ENCODE peak calls at places on chromosomes 6 and 20, in five cellular contexts. One of them, this sample, is unnamed.
A peak's percentile ranks its signal among the peaks of the same experiment; 100 is the strongest.

GRCh38 chr6:158595223-158595622 is 35.3 kb downstream of the TMEM181 start:
- DNase-seq in upper lobe of right lung: no peak
- DNase-seq in upper lobe of left lung: no peak
- DNase-seq in A673: no peak
- DNase-seq in vagina: peak; percentile 16
- DNase-seq in this sample: no peak

GRCh38 chr6:72048080-72048479 is 161.7 kb downstream of the RIMS1 start:
- DNase-seq in upper lobe of right lung: no peak
- DNase-seq in vagina: no peak
- DNase-seq in upper lobe of left lung: no peak
- DNase-seq in A673: no peak
- DNase-seq in this sample: no peak

GRCh38 chr6:154001494-154002285 is 37.4 kb upstream of the OPRM1 start:
- DNase-seq in A673: peak; percentile 15
- DNase-seq in upper lobe of left lung: peak; percentile 44
- DNase-seq in vagina: no peak
- DNase-seq in upper lobe of right lung: no peak
- DNase-seq in this sample: no peak

GRCh38 chr20:38033330-38034107 is at the start of the genes RPRD1B and TTI1:
- DNase-seq in upper lobe of right lung: peak; percentile 97
- DNase-seq in A673: peak; percentile 97
- DNase-seq in vagina: no peak
- DNase-seq in upper lobe of left lung: peak; percentile 97
- DNase-seq in this sample: peak; percentile 95

GRCh38 chr20:46575394-46575793 is 24.9 kb upstream of the OCSTAMP start:
- DNase-seq in upper lobe of left lung: no peak
- DNase-seq in vagina: no peak
- DNase-seq in A673: no peak
- DNase-seq in upper lobe of right lung: no peak
- DNase-seq in this sample: no peak

GRCh38 chr6:125507987-125508655 is 206.4 kb upstream of the HDDC2 start:
- DNase-seq in vagina: no peak
- DNase-seq in upper lobe of left lung: no peak
- DNase-seq in A673: peak; percentile 66
- DNase-seq in upper lobe of right lung: no peak
- DNase-seq in this sample: no peak

GRCh38 chr6:160477901-160478300 is 129.7 kb downstream of the SLC22A3 start:
- DNase-seq in upper lobe of right lung: no peak
- DNase-seq in vagina: no peak
- DNase-seq in upper lobe of left lung: no peak
- DNase-seq in A673: no peak
- DNase-seq in this sample: no peak

GRCh38 chr6:169918239-169918953 is 167.0 kb downstream of the ERMARD start:
- DNase-seq in upper lobe of left lung: no peak
- DNase-seq in vagina: no peak
- DNase-seq in upper lobe of right lung: no peak
- DNase-seq in A673: no peak
- DNase-seq in this sample: no peak

GRCh38 chr6:168179133-168179532 is 100.1 kb upstream of the FRMD1 start:
- DNase-seq in vagina: peak; percentile 89
- DNase-seq in upper lobe of right lung: no peak
- DNase-seq in upper lobe of left lung: no peak
- DNase-seq in A673: no peak
- DNase-seq in this sample: no peak

GRCh38 chr20:61683721-61684120 is 382.0 kb downstream of the TAF4 start:
- DNase-seq in upper lobe of left lung: no peak
- DNase-seq in A673: no peak
- DNase-seq in upper lobe of right lung: no peak
- DNase-seq in vagina: no peak
- DNase-seq in this sample: no peak

GRCh38 chr6:38593419-38593818 is 46.3 kb downstream of the BTBD9 start:
- DNase-seq in upper lobe of left lung: no peak
- DNase-seq in upper lobe of right lung: no peak
- DNase-seq in A673: no peak
- DNase-seq in vagina: no peak
- DNase-seq in this sample: no peak

GRCh38 chr6:40710626-40711354 is 123.6 kb upstream of the LRFN2 start:
- DNase-seq in upper lobe of left lung: no peak
- DNase-seq in A673: peak; percentile 16
- DNase-seq in upper lobe of right lung: no peak
- DNase-seq in vagina: no peak
- DNase-seq in this sample: no peak

GRCh38 chr20:14219801-14220461 is 117.5 kb downstream of the FLRT3 start:
- DNase-seq in upper lobe of left lung: no peak
- DNase-seq in A673: no peak
- DNase-seq in upper lobe of right lung: peak; percentile 37
- DNase-seq in vagina: no peak
- DNase-seq in this sample: no peak

GRCh38 chr20:21508230-21509078 is 5.4 kb downstream of the NKX2-2 start:
- DNase-seq in A673: peak; percentile 32
- DNase-seq in upper lobe of right lung: no peak
- DNase-seq in upper lobe of left lung: peak; percentile 58
- DNase-seq in vagina: no peak
- DNase-seq in this sample: no peak

GRCh38 chr20:49916146-49917002 is 1.0 kb upstream of the SPATA2 start:
- DNase-seq in A673: peak; percentile 41
- DNase-seq in upper lobe of right lung: no peak
- DNase-seq in upper lobe of left lung: no peak
- DNase-seq in vagina: no peak
- DNase-seq in this sample: no peak

GRCh38 chr6:3442444-3443220 is 14.2 kb downstream of the SLC22A23 start:
- DNase-seq in upper lobe of left lung: no peak
- DNase-seq in A673: no peak
- DNase-seq in vagina: no peak
- DNase-seq in upper lobe of right lung: no peak
- DNase-seq in this sample: no peak

GRCh38 chr6:101876431-101876830 is 482.9 kb downstream of the GRIK2 start:
- DNase-seq in vagina: no peak
- DNase-seq in upper lobe of left lung: no peak
- DNase-seq in upper lobe of right lung: no peak
- DNase-seq in A673: no peak
- DNase-seq in this sample: no peak

GRCh38 chr6:79762370-79762769 is 131.2 kb downstream of the SH3BGRL2 start:
- DNase-seq in upper lobe of left lung: no peak
- DNase-seq in upper lobe of right lung: no peak
- DNase-seq in A673: peak; percentile 27
- DNase-seq in vagina: no peak
- DNase-seq in this sample: no peak

GRCh38 chr20:278607-279571 is 11.7 kb downstream of the C20orf96 start:
- DNase-seq in upper lobe of right lung: no peak
- DNase-seq in upper lobe of left lung: peak; percentile 87
- DNase-seq in vagina: no peak
- DNase-seq in A673: peak; percentile 71
- DNase-seq in this sample: peak; percentile 57

GRCh38 chr20:3080939-3081388 is 3.6 kb downstream of the AVP start:
- DNase-seq in upper lobe of right lung: no peak
- DNase-seq in vagina: no peak
- DNase-seq in upper lobe of left lung: peak; percentile 39
- DNase-seq in A673: no peak
- DNase-seq in this sample: no peak

GRCh38 chr20:57660510-57661199 is 40.4 kb upstream of the ZBP1 start:
- DNase-seq in upper lobe of left lung: no peak
- DNase-seq in upper lobe of right lung: peak; percentile 43
- DNase-seq in A673: no peak
- DNase-seq in vagina: no peak
- DNase-seq in this sample: no peak

GRCh38 chr6:169529931-169530761 is 171.7 kb downstream of the WDR27 start:
- DNase-seq in upper lobe of left lung: no peak
- DNase-seq in A673: no peak
- DNase-seq in upper lobe of right lung: peak; percentile 75
- DNase-seq in vagina: no peak
- DNase-seq in this sample: no peak

GRCh38 chr20:40970218-40970617 is 58.4 kb upstream of the TOP1 start:
- DNase-seq in A673: no peak
- DNase-seq in upper lobe of right lung: no peak
- DNase-seq in upper lobe of left lung: no peak
- DNase-seq in vagina: no peak
- DNase-seq in this sample: no peak

GRCh38 chr6:44020148-44020547 is 107.1 kb downstream of the MRPL14 start:
- DNase-seq in A673: no peak
- DNase-seq in vagina: no peak
- DNase-seq in upper lobe of left lung: no peak
- DNase-seq in upper lobe of right lung: peak; percentile 30
- DNase-seq in this sample: no peak

GRCh38 chr6:158697798-158698197 is 47.9 kb downstream of the SYTL3 start:
- DNase-seq in A673: no peak
- DNase-seq in vagina: no peak
- DNase-seq in upper lobe of right lung: no peak
- DNase-seq in upper lobe of left lung: no peak
- DNase-seq in this sample: peak; percentile 35

GRCh38 chr6:36938536-36938935 is 16.0 kb upstream of the PI16 start:
- DNase-seq in upper lobe of left lung: no peak
- DNase-seq in upper lobe of right lung: no peak
- DNase-seq in vagina: no peak
- DNase-seq in A673: no peak
- DNase-seq in this sample: no peak

GRCh38 chr6:38484656-38485055 is 155.1 kb downstream of the BTBD9 start:
- DNase-seq in vagina: no peak
- DNase-seq in upper lobe of right lung: no peak
- DNase-seq in upper lobe of left lung: no peak
- DNase-seq in A673: no peak
- DNase-seq in this sample: no peak

GRCh38 chr6:127342296-127342945 is 988 bp downstream of the ECHDC1 start:
- DNase-seq in vagina: no peak
- DNase-seq in upper lobe of left lung: no peak
- DNase-seq in A673: peak; percentile 56
- DNase-seq in upper lobe of right lung: no peak
- DNase-seq in this sample: no peak

GRCh38 chr6:26122402-26122792 is 35.2 kb downstream of the HFE start:
- DNase-seq in vagina: no peak
- DNase-seq in upper lobe of left lung: no peak
- DNase-seq in A673: peak; percentile 73
- DNase-seq in upper lobe of right lung: no peak
- DNase-seq in this sample: no peak

GRCh38 chr6:146546440-146546839 is 2.8 kb downstream of the RAB32 start:
- DNase-seq in vagina: no peak
- DNase-seq in upper lobe of left lung: no peak
- DNase-seq in upper lobe of right lung: no peak
- DNase-seq in A673: no peak
- DNase-seq in this sample: no peak

GRCh38 chr20:22180244-22180643 is 404.1 kb downstream of the FOXA2 start:
- DNase-seq in A673: peak; percentile 5
- DNase-seq in upper lobe of left lung: no peak
- DNase-seq in vagina: no peak
- DNase-seq in upper lobe of right lung: no peak
- DNase-seq in this sample: no peak

GRCh38 chr6:133184798-133185380 is 56.3 kb upstream of the EYA4 start:
- DNase-seq in upper lobe of right lung: no peak
- DNase-seq in vagina: no peak
- DNase-seq in A673: peak; percentile 37
- DNase-seq in upper lobe of left lung: no peak
- DNase-seq in this sample: no peak

GRCh38 chr20:59121714-59122376 is 41.8 kb upstream of the ZNF831 start:
- DNase-seq in upper lobe of left lung: no peak
- DNase-seq in upper lobe of right lung: no peak
- DNase-seq in A673: peak; percentile 79
- DNase-seq in vagina: no peak
- DNase-seq in this sample: no peak
- H3K4me3 ChIP-seq in upper lobe of left lung: no peak overlapping the region
- H3K4me3 ChIP-seq in upper lobe of right lung: no peak overlapping the region
- H3K4me3 ChIP-seq in A673: no peak overlapping the region
- H3K4me3 ChIP-seq in vagina: no peak overlapping the region
- H3K4me3 ChIP-seq in this sample: no peak overlapping the region

GRCh38 chr6:134187751-134188150 is 130.2 kb downstream of the SGK1 start:
- DNase-seq in upper lobe of right lung: no peak
- DNase-seq in upper lobe of left lung: no peak
- DNase-seq in vagina: no peak
- DNase-seq in A673: no peak
- DNase-seq in this sample: no peak

GRCh38 chr6:134187154-134187553 is 130.8 kb downstream of the SGK1 start:
- DNase-seq in vagina: no peak
- DNase-seq in A673: no peak
- DNase-seq in upper lobe of right lung: no peak
- DNase-seq in upper lobe of left lung: no peak
- DNase-seq in this sample: no peak

GRCh38 chr6:134183844-134184243 is 131.4 kb upstream of the SLC2A12 start:
- DNase-seq in vagina: no peak
- DNase-seq in upper lobe of right lung: no peak
- DNase-seq in upper lobe of left lung: no peak
- DNase-seq in A673: no peak
- DNase-seq in this sample: no peak

GRCh38 chr6:134185277-134185676 is 132.6 kb downstream of the SGK1 start:
- DNase-seq in upper lobe of right lung: no peak
- DNase-seq in upper lobe of left lung: no peak
- DNase-seq in vagina: no peak
- DNase-seq in A673: no peak
- DNase-seq in this sample: no peak

GRCh38 chr6:134186355-134186754 is 131.6 kb downstream of the SGK1 start:
- DNase-seq in upper lobe of right lung: no peak
- DNase-seq in vagina: no peak
- DNase-seq in A673: no peak
- DNase-seq in upper lobe of left lung: no peak
- DNase-seq in this sample: no peak
- H3K9me3 ChIP-seq in upper lobe of right lung: no peaks in the 10 kb centered on the region
- H3K9me3 ChIP-seq in vagina: no peaks in the 10 kb centered on the region
- H3K9me3 ChIP-seq in A673: no peaks in the 10 kb centered on the region
- H3K9me3 ChIP-seq in upper lobe of left lung: no peaks in the 10 kb centered on the region
- H3K9me3 ChIP-seq in this sample: no peaks in the 10 kb centered on the region

DNA sequence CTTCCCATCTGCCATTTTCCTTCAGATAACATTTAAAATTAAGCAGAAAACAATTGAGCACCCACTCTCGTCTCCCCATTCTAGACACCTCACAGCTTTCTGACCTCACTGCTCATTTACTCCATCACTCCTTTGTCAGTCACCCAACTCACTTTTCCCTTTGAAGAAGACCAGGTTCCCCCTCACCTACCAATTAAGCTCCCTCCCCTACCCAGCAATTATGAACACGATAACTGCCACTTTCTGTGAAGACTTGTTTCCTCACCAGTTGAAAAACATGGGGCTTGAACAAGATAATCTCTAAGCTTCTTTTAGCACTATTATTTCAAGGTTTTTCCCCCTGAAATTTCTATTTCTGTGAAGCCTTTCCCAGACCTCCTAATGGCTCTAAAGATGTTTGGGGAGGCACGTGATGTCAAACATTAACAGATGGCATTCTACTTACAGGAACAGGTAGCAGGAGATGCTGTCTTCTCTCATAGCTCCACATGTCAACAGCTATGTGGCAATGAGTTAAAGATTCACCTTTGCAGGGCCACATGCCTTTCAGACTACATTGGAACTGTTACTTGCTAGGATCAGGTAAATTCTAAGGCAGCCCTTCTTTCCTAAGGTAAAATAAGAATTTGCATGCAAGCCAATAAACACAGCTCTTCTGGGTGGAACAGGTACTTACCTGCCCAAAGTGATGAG is 24.8 kb upstream of the SLA2 start:
- DNase-seq in A673: no peak
- DNase-seq in upper lobe of right lung: no peak
- DNase-seq in vagina: no peak
- DNase-seq in upper lobe of left lung: no peak
- DNase-seq in this sample: no peak
- H3K4me3 ChIP-seq in A673: no peak overlapping the region
- H3K4me3 ChIP-seq in upper lobe of right lung: no peak overlapping the region
- H3K4me3 ChIP-seq in vagina: no peak overlapping the region
- H3K4me3 ChIP-seq in upper lobe of left lung: no peak overlapping the region
- H3K4me3 ChIP-seq in this sample: no peak overlapping the region

GRCh38 chr20:7195704-7196103 is 428.2 kb downstream of the BMP2 start:
- DNase-seq in upper lobe of left lung: no peak
- DNase-seq in A673: peak; percentile 0
- DNase-seq in vagina: no peak
- DNase-seq in upper lobe of right lung: no peak
- DNase-seq in this sample: no peak

GRCh38 chr20:7196481-7196880 is 429.0 kb downstream of the BMP2 start:
- DNase-seq in vagina: no peak
- DNase-seq in upper lobe of right lung: no peak
- DNase-seq in A673: no peak
- DNase-seq in upper lobe of left lung: no peak
- DNase-seq in this sample: no peak

GRCh38 chr20:7193681-7194080 is 426.2 kb downstream of the BMP2 start:
- DNase-seq in upper lobe of right lung: no peak
- DNase-seq in A673: no peak
- DNase-seq in upper lobe of left lung: no peak
- DNase-seq in vagina: no peak
- DNase-seq in this sample: no peak
- H3K9me3 ChIP-seq in upper lobe of right lung: no peaks in the 10 kb centered on the region
- H3K9me3 ChIP-seq in A673: no peaks in the 10 kb centered on the region
- H3K9me3 ChIP-seq in upper lobe of left lung: no peaks in the 10 kb centered on the region
- H3K9me3 ChIP-seq in vagina: no peaks in the 10 kb centered on the region
- H3K9me3 ChIP-seq in this sample: no peaks in the 10 kb centered on the region

This sample was measured in ascending aorta.